ENCODE peak calls at places on chromosomes 4 and X, in five cellular contexts. One of them, this sample, is unnamed.

GRCh38 chr4:74189331-74190043 is 31.6 kb downstream of the MTHFD2L start:
- DNase-seq in HCT116: peak
- DNase-seq in PC-3: peak
- DNase-seq in neural progenitor cell: peak
- DNase-seq in SK-N-SH: peak
- DNase-seq in this sample: peak

GRCh38 chr4:26687728-26688127 is 103.8 kb downstream of the TBC1D19 start:
- DNase-seq in HCT116: no peak
- DNase-seq in PC-3: peak
- DNase-seq in neural progenitor cell: no peak
- DNase-seq in SK-N-SH: no peak
- DNase-seq in this sample: no peak

GRCh38 chrX:104370089-104370488 is 115.4 kb upstream of the ESX1 start:
- DNase-seq in HCT116: peak
- DNase-seq in PC-3: peak
- DNase-seq in neural progenitor cell: peak
- DNase-seq in SK-N-SH: peak
- DNase-seq in this sample: no peak

GRCh38 chrX:154840856-154841255 is 6.4 kb upstream of the SMIM9 start:
- DNase-seq in HCT116: peak
- DNase-seq in PC-3: peak
- DNase-seq in neural progenitor cell: no peak
- DNase-seq in SK-N-SH: peak
- DNase-seq in this sample: peak

GRCh38 chr4:12186526-12186925 is 757.8 kb upstream of the HS3ST1 start:
- DNase-seq in HCT116: no peak
- DNase-seq in PC-3: no peak
- DNase-seq in neural progenitor cell: no peak
- DNase-seq in SK-N-SH: no peak
- DNase-seq in this sample: no peak

GRCh38 chrX:147962476-147962875 is 18.7 kb upstream of the FMR1NB start:
- DNase-seq in HCT116: no peak
- DNase-seq in PC-3: no peak
- DNase-seq in neural progenitor cell: no peak
- DNase-seq in SK-N-SH: no peak
- DNase-seq in this sample: no peak

GRCh38 chr4:83964996-83965541 is 429.2 kb downstream of the GPAT3 start:
- DNase-seq in HCT116: no peak
- DNase-seq in PC-3: no peak
- DNase-seq in neural progenitor cell: peak
- DNase-seq in SK-N-SH: no peak
- DNase-seq in this sample: no peak

GRCh38 chr4:80257851-80258250 is 8.6 kb upstream of the FGF5 start:
- DNase-seq in HCT116: no peak
- DNase-seq in PC-3: no peak
- DNase-seq in neural progenitor cell: no peak
- DNase-seq in SK-N-SH: no peak
- DNase-seq in this sample: no peak

DNA sequence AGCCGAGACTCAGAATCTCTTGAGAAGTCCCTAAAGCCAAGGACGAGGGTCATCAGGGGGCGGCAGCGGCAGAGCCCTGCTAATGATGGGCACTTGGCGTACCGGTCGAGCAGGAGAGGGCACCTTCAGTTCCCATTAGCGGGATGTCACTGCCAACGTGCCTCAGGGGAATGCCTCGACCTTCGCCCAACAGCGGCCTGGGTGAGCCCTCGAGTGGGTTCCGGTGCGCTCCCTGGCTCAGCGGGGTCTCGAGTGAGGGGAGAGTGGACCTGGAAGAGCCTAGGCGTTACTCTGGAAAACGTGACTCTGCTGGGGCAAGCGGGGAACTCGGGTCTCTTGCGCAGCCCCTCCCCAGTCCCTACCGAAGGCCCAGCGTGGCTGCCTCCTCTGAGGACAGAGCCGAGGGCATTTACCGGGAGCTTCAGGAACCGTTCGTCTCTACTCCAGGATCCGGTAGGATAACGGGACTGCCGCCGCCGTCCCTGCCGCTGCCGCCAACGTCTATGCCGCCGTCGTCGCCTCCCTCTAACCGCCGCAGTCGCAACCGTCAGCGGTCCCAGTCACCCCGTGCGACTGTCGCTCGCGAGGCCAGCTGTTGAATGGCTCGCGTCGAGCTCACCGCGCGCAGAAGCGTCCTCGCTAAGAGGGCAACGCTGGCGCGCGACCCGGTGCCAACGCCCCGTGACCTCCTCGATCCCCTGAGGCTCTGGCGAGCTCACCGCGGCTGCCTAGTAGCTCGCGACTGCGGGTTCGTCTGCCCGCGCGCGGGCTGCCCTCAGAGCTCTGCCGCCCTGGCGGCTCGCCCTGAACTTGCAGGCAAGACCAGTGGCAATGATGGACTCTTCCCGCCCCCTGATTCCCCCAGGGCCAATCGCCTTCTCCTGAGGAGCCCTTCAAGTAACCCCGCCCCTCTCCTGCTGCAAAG is 37.1 kb downstream of the PGRMC1 start:
- DNase-seq in HCT116: no peak
- DNase-seq in PC-3: no peak
- DNase-seq in neural progenitor cell: peak
- DNase-seq in SK-N-SH: peak
- DNase-seq in this sample: no peak
- TF ChIP-seq EZH2phosphoT487 in HCT116: no peak
- TF ChIP-seq EZH2phosphoT487 in PC-3: no peak
- TF ChIP-seq EZH2phosphoT487 in neural progenitor cell: no peak
- TF ChIP-seq EZH2phosphoT487 in SK-N-SH: no peak
- TF ChIP-seq EZH2phosphoT487 in this sample: no peak

GRCh38 chr4:42816189-42816588 is 76.3 kb upstream of the GRXCR1 start:
- DNase-seq in HCT116: no peak
- DNase-seq in PC-3: no peak
- DNase-seq in neural progenitor cell: no peak
- DNase-seq in SK-N-SH: no peak
- DNase-seq in this sample: no peak
- H3K9ac ChIP-seq in HCT116: no peak
- H3K9ac ChIP-seq in PC-3: no peak
- H3K9ac ChIP-seq in neural progenitor cell: no peak
- H3K9ac ChIP-seq in SK-N-SH: no peak
- H3K9ac ChIP-seq in this sample: no peak

GRCh38 chr4:763191-763810 is 57.7 kb downstream of the PCGF3 start:
- DNase-seq in HCT116: no peak
- DNase-seq in PC-3: no peak
- DNase-seq in neural progenitor cell: no peak
- DNase-seq in SK-N-SH: no peak
- DNase-seq in this sample: no peak

GRCh38 chr4:761739-762138 is 56.1 kb downstream of the PCGF3 start:
- DNase-seq in HCT116: no peak
- DNase-seq in PC-3: no peak
- DNase-seq in neural progenitor cell: no peak
- DNase-seq in SK-N-SH: no peak
- DNase-seq in this sample: no peak

GRCh38 chr4:761086-761485 is 55.5 kb downstream of the PCGF3 start:
- DNase-seq in HCT116: no peak
- DNase-seq in PC-3: no peak
- DNase-seq in neural progenitor cell: no peak
- DNase-seq in SK-N-SH: no peak
- DNase-seq in this sample: no peak

GRCh38 chr4:763922-764321 is 58.3 kb downstream of the PCGF3 start:
- DNase-seq in HCT116: no peak
- DNase-seq in PC-3: no peak
- DNase-seq in neural progenitor cell: no peak
- DNase-seq in SK-N-SH: no peak
- DNase-seq in this sample: no peak

DNA sequence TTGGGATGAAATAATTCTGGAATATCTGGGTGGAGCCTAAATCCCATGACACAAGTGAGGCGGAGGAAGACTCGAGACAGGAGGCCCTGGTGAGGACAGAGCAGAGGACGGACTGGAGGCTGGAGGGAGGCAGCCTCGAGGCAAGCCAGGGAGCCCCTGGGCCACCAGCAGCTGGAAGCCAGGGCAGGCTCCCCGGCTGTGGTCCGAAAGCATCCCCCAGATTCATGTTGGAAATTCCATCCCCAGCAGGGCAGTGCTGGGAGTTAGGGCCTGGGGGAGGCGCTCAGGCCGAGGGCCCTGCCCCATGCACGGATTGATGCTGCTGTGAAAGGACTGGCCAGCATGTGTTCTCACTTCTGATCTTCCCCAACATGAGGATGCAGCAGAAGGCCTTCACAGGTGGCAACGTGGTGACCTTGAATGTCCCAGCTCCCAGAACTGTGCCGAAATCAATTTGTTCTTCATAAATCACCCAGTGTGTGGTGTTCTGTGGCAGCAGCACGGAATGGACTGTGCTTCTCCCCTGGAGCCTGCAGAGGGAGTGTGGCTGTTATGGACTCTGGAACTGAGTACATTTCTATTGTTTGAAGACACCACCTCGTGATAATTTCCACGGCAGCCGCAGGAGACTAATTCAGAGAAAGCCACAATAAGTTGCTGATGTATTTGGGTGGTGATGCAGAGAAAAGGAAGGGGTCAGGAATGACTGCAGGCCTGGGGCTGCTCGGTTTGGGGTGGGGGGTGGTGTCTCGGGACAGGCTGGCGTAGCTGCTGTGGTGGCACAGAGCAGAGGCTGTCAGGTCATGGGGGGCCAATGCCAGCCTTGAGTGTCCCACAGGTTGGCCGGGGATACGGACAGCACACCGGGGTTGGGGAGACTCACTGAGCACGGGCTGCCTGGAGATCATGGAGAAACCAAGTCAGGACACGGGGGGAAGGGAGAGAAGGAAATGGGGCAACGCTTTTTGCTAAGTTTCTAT is 56.9 kb downstream of the PCGF3 start:
- DNase-seq in HCT116: no peak
- DNase-seq in PC-3: peak
- DNase-seq in neural progenitor cell: no peak
- DNase-seq in SK-N-SH: peak
- DNase-seq in this sample: no peak
- TF ChIP-seq CTCF in HCT116: no peak
- TF ChIP-seq CTCF in PC-3: peak
- TF ChIP-seq CTCF in neural progenitor cell: peak
- TF ChIP-seq CTCF in SK-N-SH: peak
- TF ChIP-seq CTCF in this sample: no peak

GRCh38 chr4:1072830-1073446 is 40.4 kb downstream of the RNF212 start:
- DNase-seq in HCT116: peak
- DNase-seq in PC-3: peak
- DNase-seq in neural progenitor cell: peak
- DNase-seq in SK-N-SH: peak
- DNase-seq in this sample: peak
- TF ChIP-seq EZH2phosphoT487 in HCT116: no peak
- TF ChIP-seq EZH2phosphoT487 in PC-3: no peak
- TF ChIP-seq EZH2phosphoT487 in neural progenitor cell: no peak
- TF ChIP-seq EZH2phosphoT487 in SK-N-SH: no peak
- TF ChIP-seq EZH2phosphoT487 in this sample: no peak

GRCh38 chrX:23509256-23509655 is 158.0 kb upstream of the PRDX4 start:
- DNase-seq in HCT116: no peak
- DNase-seq in PC-3: no peak
- DNase-seq in neural progenitor cell: no peak
- DNase-seq in SK-N-SH: no peak
- DNase-seq in this sample: no peak

GRCh38 chrX:23504895-23505294 is 162.4 kb upstream of the PRDX4 start:
- DNase-seq in HCT116: no peak
- DNase-seq in PC-3: no peak
- DNase-seq in neural progenitor cell: no peak
- DNase-seq in SK-N-SH: no peak
- DNase-seq in this sample: no peak

GRCh38 chrX:23504540-23504884 is 162.8 kb upstream of the PRDX4 start:
- DNase-seq in HCT116: no peak
- DNase-seq in PC-3: no peak
- DNase-seq in neural progenitor cell: no peak
- DNase-seq in SK-N-SH: no peak
- DNase-seq in this sample: no peak

GRCh38 chrX:23503835-23504539 is 163.3 kb upstream of the PRDX4 start:
- DNase-seq in HCT116: peak
- DNase-seq in PC-3: peak
- DNase-seq in neural progenitor cell: no peak
- DNase-seq in SK-N-SH: no peak
- DNase-seq in this sample: no peak

DNA sequence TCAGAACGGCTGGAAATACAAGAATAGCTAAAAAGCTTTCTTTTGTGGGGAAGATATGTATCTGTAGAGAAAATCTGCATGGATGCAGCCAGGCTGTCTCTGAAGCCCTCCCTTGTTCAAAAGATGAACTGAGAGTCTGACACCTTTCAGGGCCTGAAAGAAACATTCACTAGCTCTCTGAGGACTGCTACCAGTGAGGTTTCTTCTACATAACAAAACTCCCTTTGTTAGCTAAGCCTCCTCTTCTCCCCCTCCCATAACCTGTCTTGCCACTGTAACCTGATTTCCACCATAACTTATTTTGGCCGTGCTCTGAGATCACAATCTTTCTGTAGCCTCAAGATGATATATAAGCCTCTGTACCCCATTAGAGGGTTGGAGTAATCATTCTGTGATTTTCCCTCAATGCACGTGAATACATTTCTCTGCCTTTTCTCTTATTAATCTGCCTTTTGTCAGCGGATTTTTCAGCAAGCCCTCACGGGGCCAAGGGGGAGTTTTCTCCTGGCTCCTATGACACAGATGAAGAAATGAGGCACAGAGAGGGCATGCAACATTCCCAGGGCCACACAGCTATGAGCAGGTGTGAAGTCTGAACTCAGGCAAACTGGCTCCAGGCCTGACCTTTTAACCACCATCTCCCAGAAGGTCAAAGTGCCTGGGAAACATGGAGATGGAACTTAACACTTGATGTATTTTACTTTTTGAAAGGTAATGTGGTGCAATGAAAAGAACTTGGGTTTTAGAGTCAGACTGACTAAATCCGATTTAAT is 161.6 kb upstream of the PRDX4 start:
- DNase-seq in HCT116: no peak
- DNase-seq in PC-3: peak
- DNase-seq in neural progenitor cell: peak
- DNase-seq in SK-N-SH: no peak
- DNase-seq in this sample: no peak
- H3K9ac ChIP-seq in HCT116: no peak
- H3K9ac ChIP-seq in PC-3: no peak
- H3K9ac ChIP-seq in neural progenitor cell: no peak
- H3K9ac ChIP-seq in SK-N-SH: no peak
- H3K9ac ChIP-seq in this sample: no peak

GRCh38 chr4:188971125-188971524 is 831.9 kb downstream of the TRIML1 start:
- DNase-seq in HCT116: peak
- DNase-seq in PC-3: peak
- DNase-seq in neural progenitor cell: no peak
- DNase-seq in SK-N-SH: peak
- DNase-seq in this sample: peak
- TF ChIP-seq CTCF in HCT116: peak
- TF ChIP-seq CTCF in PC-3: peak
- TF ChIP-seq CTCF in neural progenitor cell: peak
- TF ChIP-seq CTCF in SK-N-SH: peak
- TF ChIP-seq CTCF in this sample: peak

GRCh38 chrX:151871244-151871643 is 41.4 kb upstream of the MAGEA4 start:
- DNase-seq in HCT116: peak
- DNase-seq in PC-3: peak
- DNase-seq in neural progenitor cell: no peak
- DNase-seq in SK-N-SH: no peak
- DNase-seq in this sample: no peak
- TF ChIP-seq EZH2phosphoT487 in HCT116: no peak
- TF ChIP-seq EZH2phosphoT487 in PC-3: no peak
- TF ChIP-seq EZH2phosphoT487 in neural progenitor cell: no peak
- TF ChIP-seq EZH2phosphoT487 in SK-N-SH: no peak
- TF ChIP-seq EZH2phosphoT487 in this sample: no peak

GRCh38 chrX:39689374-39690104 is 408.2 kb downstream of the BCOR start:
- DNase-seq in HCT116: no peak
- DNase-seq in PC-3: no peak
- DNase-seq in neural progenitor cell: peak
- DNase-seq in SK-N-SH: peak
- DNase-seq in this sample: no peak
- H3K9ac ChIP-seq in HCT116: peak
- H3K9ac ChIP-seq in PC-3: no peak
- H3K9ac ChIP-seq in neural progenitor cell: no peak
- H3K9ac ChIP-seq in SK-N-SH: peak
- H3K9ac ChIP-seq in this sample: no peak

This sample was measured in MM.1S.